ENCODE peak calls at places on chromosomes 1 and 21, in eight cellular contexts. One of them, this sample, is unnamed.

GRCh38 chr1:205430631-205431305 is 8.9 kb upstream of the LEMD1 start:
- DNase-seq in GM06990: peak
- DNase-seq in heart left ventricle: peak
- DNase-seq in Jurkat, Clone E6-1: peak
- DNase-seq in upper lobe of left lung: peak
- DNase-seq in OCI-LY7: peak
- DNase-seq in IMR-90: peak
- DNase-seq in AG10803: peak
- DNase-seq in this sample: no peak

GRCh38 chr21:38816400-38816973 is 10.8 kb downstream of the ETS2 start:
- DNase-seq in GM06990: no peak
- DNase-seq in heart left ventricle: no peak
- DNase-seq in Jurkat, Clone E6-1: no peak
- DNase-seq in upper lobe of left lung: no peak
- DNase-seq in OCI-LY7: no peak
- DNase-seq in IMR-90: no peak
- DNase-seq in AG10803: no peak
- DNase-seq in this sample: no peak

GRCh38 chr1:85022700-85023099 is 25.6 kb downstream of the MCOLN3 start:
- DNase-seq in GM06990: no peak
- DNase-seq in heart left ventricle: no peak
- DNase-seq in Jurkat, Clone E6-1: peak
- DNase-seq in upper lobe of left lung: no peak
- DNase-seq in OCI-LY7: no peak
- DNase-seq in IMR-90: no peak
- DNase-seq in AG10803: no peak
- DNase-seq in this sample: no peak

GRCh38 chr1:226912587-226913176 is 27.4 kb upstream of the COQ8A start:
- DNase-seq in GM06990: peak
- DNase-seq in heart left ventricle: peak
- DNase-seq in Jurkat, Clone E6-1: no peak
- DNase-seq in upper lobe of left lung: peak
- DNase-seq in OCI-LY7: peak
- DNase-seq in IMR-90: peak
- DNase-seq in AG10803: no peak
- DNase-seq in this sample: no peak

GRCh38 chr1:25889470-25889869 is 14.0 kb upstream of the PAQR7 start:
- DNase-seq in GM06990: no peak
- DNase-seq in heart left ventricle: no peak
- DNase-seq in Jurkat, Clone E6-1: no peak
- DNase-seq in upper lobe of left lung: no peak
- DNase-seq in OCI-LY7: no peak
- DNase-seq in IMR-90: peak
- DNase-seq in AG10803: no peak
- DNase-seq in this sample: no peak

GRCh38 chr1:66925944-66926343 is 1.2 kb downstream of the MIER1 start:
- DNase-seq in GM06990: no peak
- DNase-seq in heart left ventricle: no peak
- DNase-seq in Jurkat, Clone E6-1: no peak
- DNase-seq in upper lobe of left lung: no peak
- DNase-seq in OCI-LY7: peak
- DNase-seq in IMR-90: no peak
- DNase-seq in AG10803: peak
- DNase-seq in this sample: no peak

GRCh38 chr1:182259229-182259872 is 132.2 kb downstream of the GLUL start:
- DNase-seq in GM06990: peak
- DNase-seq in heart left ventricle: peak
- DNase-seq in Jurkat, Clone E6-1: peak
- DNase-seq in upper lobe of left lung: peak
- DNase-seq in OCI-LY7: no peak
- DNase-seq in IMR-90: no peak
- DNase-seq in AG10803: peak
- DNase-seq in this sample: peak

GRCh38 chr1:205588691-205589445 is 42.9 kb downstream of the ELK4 start:
- DNase-seq in GM06990: no peak
- DNase-seq in heart left ventricle: no peak
- DNase-seq in Jurkat, Clone E6-1: no peak
- DNase-seq in upper lobe of left lung: peak
- DNase-seq in OCI-LY7: peak
- DNase-seq in IMR-90: peak
- DNase-seq in AG10803: peak
- DNase-seq in this sample: no peak

DNA sequence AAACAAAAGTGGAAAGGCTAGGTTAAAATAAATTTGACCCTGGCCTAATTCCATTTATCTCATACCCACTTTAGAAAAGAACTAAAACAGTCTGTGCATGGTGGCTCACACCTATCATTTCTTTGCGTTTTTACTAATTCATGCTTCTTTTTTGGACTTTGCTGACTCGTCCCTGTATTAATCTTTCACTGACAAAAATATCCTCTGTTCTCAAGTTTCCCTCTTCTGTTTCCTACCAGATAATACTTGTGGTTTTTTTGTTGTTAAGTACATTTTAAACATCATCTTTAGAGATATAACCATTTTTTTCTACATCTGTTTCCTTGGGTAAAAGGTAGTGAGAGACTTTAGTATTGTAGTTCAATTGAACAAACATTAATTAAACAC is 11.5 kb downstream of the CNST start:
- DNase-seq in GM06990: no peak
- DNase-seq in heart left ventricle: no peak
- DNase-seq in Jurkat, Clone E6-1: peak
- DNase-seq in upper lobe of left lung: no peak
- DNase-seq in OCI-LY7: no peak
- DNase-seq in IMR-90: peak
- DNase-seq in AG10803: peak
- DNase-seq in this sample: no peak
- H3K4me3 ChIP-seq in GM06990: no peak
- H3K4me3 ChIP-seq in heart left ventricle: no peak
- H3K4me3 ChIP-seq in Jurkat, Clone E6-1: no peak
- H3K4me3 ChIP-seq in upper lobe of left lung: no peak
- H3K4me3 ChIP-seq in OCI-LY7: no peak
- H3K4me3 ChIP-seq in IMR-90: no peak
- H3K4me3 ChIP-seq in AG10803: no peak
- H3K4me3 ChIP-seq in this sample: no peak

DNA sequence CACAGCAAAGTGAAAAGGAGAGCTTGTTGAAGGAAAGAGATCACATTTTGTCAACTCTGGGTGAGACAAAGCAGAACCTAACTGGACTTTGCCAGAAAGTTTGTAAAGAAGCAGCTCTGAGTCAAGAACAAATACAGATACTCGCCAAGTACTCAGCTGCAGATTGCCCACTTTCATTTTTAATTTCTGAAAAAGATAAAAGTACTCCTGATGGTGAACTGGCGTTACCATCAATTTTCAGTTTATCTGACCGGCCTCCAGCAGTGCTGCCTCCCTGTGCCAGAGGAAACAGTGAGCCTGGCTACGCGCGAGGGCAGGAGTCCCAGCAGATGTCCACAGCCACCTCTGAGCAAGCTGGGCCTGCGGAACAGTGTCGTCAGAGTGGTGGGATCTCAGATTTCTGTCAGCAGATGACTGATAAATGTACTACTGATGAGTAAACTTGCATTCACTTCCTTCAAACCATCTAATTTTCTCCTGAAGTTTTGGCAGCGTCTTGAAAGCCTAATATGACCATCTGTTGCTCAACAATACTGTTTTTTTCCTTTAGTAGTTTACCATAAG is 43.8 kb downstream of the BACH1 start:
- DNase-seq in GM06990: peak
- DNase-seq in heart left ventricle: peak
- DNase-seq in Jurkat, Clone E6-1: no peak
- DNase-seq in upper lobe of left lung: peak
- DNase-seq in OCI-LY7: no peak
- DNase-seq in IMR-90: peak
- DNase-seq in AG10803: peak
- DNase-seq in this sample: peak
- H3K4me3 ChIP-seq in GM06990: peak
- H3K4me3 ChIP-seq in heart left ventricle: peak
- H3K4me3 ChIP-seq in Jurkat, Clone E6-1: no peak
- H3K4me3 ChIP-seq in upper lobe of left lung: no peak
- H3K4me3 ChIP-seq in OCI-LY7: no peak
- H3K4me3 ChIP-seq in IMR-90: peak
- H3K4me3 ChIP-seq in AG10803: peak
- H3K4me3 ChIP-seq in this sample: no peak

DNA sequence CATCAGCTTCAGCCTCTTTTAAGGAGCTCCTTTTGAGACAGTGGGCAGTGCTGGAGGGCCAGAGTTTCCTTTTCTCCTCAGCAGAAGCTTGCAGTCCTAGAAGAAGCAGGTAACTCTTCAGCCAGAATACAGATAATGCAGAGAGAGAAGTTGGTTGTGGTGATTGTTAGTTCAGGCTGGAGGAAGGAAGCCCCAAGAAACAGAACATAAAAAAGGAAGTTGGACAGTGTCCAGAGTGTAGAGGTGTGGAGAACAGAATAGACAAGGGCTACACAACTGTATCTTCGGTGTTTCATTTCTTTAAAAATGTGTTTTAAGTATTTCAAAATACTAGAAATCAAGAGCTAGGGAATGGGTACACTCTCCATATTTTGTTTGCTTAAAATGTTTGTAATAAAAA is 6.4 kb upstream of the TACSTD2 start:
- DNase-seq in GM06990: no peak
- DNase-seq in heart left ventricle: no peak
- DNase-seq in Jurkat, Clone E6-1: no peak
- DNase-seq in upper lobe of left lung: no peak
- DNase-seq in OCI-LY7: no peak
- DNase-seq in IMR-90: no peak
- DNase-seq in AG10803: no peak
- DNase-seq in this sample: no peak
- H3K4me3 ChIP-seq in GM06990: no peak
- H3K4me3 ChIP-seq in heart left ventricle: no peak
- H3K4me3 ChIP-seq in Jurkat, Clone E6-1: no peak
- H3K4me3 ChIP-seq in upper lobe of left lung: no peak
- H3K4me3 ChIP-seq in OCI-LY7: no peak
- H3K4me3 ChIP-seq in IMR-90: no peak
- H3K4me3 ChIP-seq in AG10803: no peak
- H3K4me3 ChIP-seq in this sample: no peak

GRCh38 chr21:33212159-33212851 is 17.4 kb upstream of the IFNAR2 start:
- DNase-seq in GM06990: no peak
- DNase-seq in heart left ventricle: no peak
- DNase-seq in Jurkat, Clone E6-1: peak
- DNase-seq in upper lobe of left lung: no peak
- DNase-seq in OCI-LY7: peak
- DNase-seq in IMR-90: peak
- DNase-seq in AG10803: peak
- DNase-seq in this sample: peak
- H3K4me3 ChIP-seq in GM06990: no peak
- H3K4me3 ChIP-seq in heart left ventricle: no peak
- H3K4me3 ChIP-seq in Jurkat, Clone E6-1: peak
- H3K4me3 ChIP-seq in upper lobe of left lung: no peak
- H3K4me3 ChIP-seq in OCI-LY7: peak
- H3K4me3 ChIP-seq in IMR-90: no peak
- H3K4me3 ChIP-seq in AG10803: peak
- H3K4me3 ChIP-seq in this sample: peak

GRCh38 chr1:38270241-38270871 is 223.8 kb upstream of the POU3F1 start:
- DNase-seq in GM06990: no peak
- DNase-seq in heart left ventricle: no peak
- DNase-seq in Jurkat, Clone E6-1: no peak
- DNase-seq in upper lobe of left lung: no peak
- DNase-seq in OCI-LY7: no peak
- DNase-seq in IMR-90: no peak
- DNase-seq in AG10803: no peak
- DNase-seq in this sample: no peak
- H3K4me3 ChIP-seq in GM06990: no peak
- H3K4me3 ChIP-seq in heart left ventricle: no peak
- H3K4me3 ChIP-seq in Jurkat, Clone E6-1: no peak
- H3K4me3 ChIP-seq in upper lobe of left lung: no peak
- H3K4me3 ChIP-seq in OCI-LY7: no peak
- H3K4me3 ChIP-seq in IMR-90: no peak
- H3K4me3 ChIP-seq in AG10803: no peak
- H3K4me3 ChIP-seq in this sample: no peak

GRCh38 chr1:44675186-44675585 is 672 bp downstream of the ARMH1 start:
- DNase-seq in GM06990: no peak
- DNase-seq in heart left ventricle: no peak
- DNase-seq in Jurkat, Clone E6-1: no peak
- DNase-seq in upper lobe of left lung: no peak
- DNase-seq in OCI-LY7: no peak
- DNase-seq in IMR-90: no peak
- DNase-seq in AG10803: no peak
- DNase-seq in this sample: no peak
- H3K4me3 ChIP-seq in GM06990: peak
- H3K4me3 ChIP-seq in heart left ventricle: peak
- H3K4me3 ChIP-seq in Jurkat, Clone E6-1: peak
- H3K4me3 ChIP-seq in upper lobe of left lung: peak
- H3K4me3 ChIP-seq in OCI-LY7: peak
- H3K4me3 ChIP-seq in IMR-90: peak
- H3K4me3 ChIP-seq in AG10803: peak
- H3K4me3 ChIP-seq in this sample: peak